ENCODE peak calls at places on chromosomes 3 and 15, in seven cellular contexts. Q is IMR-90, A is K562, Y is A549, C is stomach, L is sigmoid colon, R is uterus. O is an unnamed sample.

GRCh38 chr3:99638244-99638948 is at the start of gene COL8A1:
- DNase-seq in Q (peak), A (no peak), Y (no peak), C (no peak), L (peak), R (peak), O (no peak)

GRCh38 chr15:65632780-65633384 is 11.1 kb downstream of the SLC24A1 start:
- DNase-seq in Q (peak), A (no peak), Y (no peak), C (no peak), L (no peak), R (no peak), O (no peak)

GRCh38 chr3:71026634-71027578 is 556.6 kb downstream of the FOXP1 start:
- DNase-seq in Q (no peak), A (no peak), Y (no peak), C (no peak), L (no peak), R (no peak), O (no peak)

GRCh38 chr3:135895734-135896121 is 69.8 kb upstream of the PPP2R3A start:
- DNase-seq in Q (no peak), A (no peak), Y (no peak), C (no peak), L (no peak), R (no peak), O (no peak)

GRCh38 chr3:152968388-152969024 is 133.6 kb downstream of the P2RY1 start:
- DNase-seq in Q (no peak), A (peak), Y (no peak), C (no peak), L (no peak), R (no peak), O (no peak)

GRCh38 chr3:169449012-169449411 is 214.5 kb downstream of the MECOM start:
- DNase-seq in Q (no peak), A (no peak), Y (no peak), C (no peak), L (no peak), R (no peak), O (no peak)

GRCh38 chr3:127775398-127776109 is 46.8 kb downstream of the MGLL start:
- DNase-seq in Q (peak), A (no peak), Y (no peak), C (no peak), L (peak), R (peak), O (no peak)

GRCh38 chr3:110180733-110181132 is 843.4 kb upstream of the DPPA4 start:
- DNase-seq in Q (peak), A (no peak), Y (no peak), C (no peak), L (peak), R (peak), O (no peak)

GRCh38 chr3:27880969-27881892 is 159.1 kb upstream of the EOMES start:
- DNase-seq in Q (no peak), A (no peak), Y (no peak), C (no peak), L (no peak), R (no peak), O (no peak)

GRCh38 chr15:38670142-38671002 is 105.8 kb upstream of the RASGRP1 start:
- DNase-seq in Q (no peak), A (no peak), Y (no peak), C (no peak), L (no peak), R (no peak), O (no peak)

GRCh38 chr15:33242669-33243191 is 48.2 kb upstream of the FMN1 start:
- DNase-seq in Q (no peak), A (peak), Y (no peak), C (no peak), L (no peak), R (no peak), O (no peak)

GRCh38 chr15:38490231-38490630 is 36.3 kb downstream of the FAM98B start:
- DNase-seq in Q (peak), A (no peak), Y (no peak), C (no peak), L (no peak), R (no peak), O (no peak)

GRCh38 chr3:98754483-98754882 is 8.7 kb upstream of the ST3GAL6 start:
- DNase-seq in Q (no peak), A (no peak), Y (no peak), C (no peak), L (no peak), R (no peak), O (no peak)

GRCh38 chr3:149388001-149388435 is 10.6 kb upstream of the TM4SF1 start:
- DNase-seq in Q (peak), A (no peak), Y (no peak), C (no peak), L (no peak), R (no peak), O (no peak)

GRCh38 chr3:149554826-149555225 is 80.3 kb downstream of the TM4SF4 start:
- DNase-seq in Q (peak), A (no peak), Y (no peak), C (no peak), L (no peak), R (peak), O (no peak)

GRCh38 chr15:66614456-66615174 is 48.8 kb upstream of the LCTL start:
- DNase-seq in Q (no peak), A (no peak), Y (no peak), C (no peak), L (no peak), R (no peak), O (no peak)

GRCh38 chr3:13133011-13133410 is 59.8 kb upstream of the IQSEC1 start:
- DNase-seq in Q (no peak), A (no peak), Y (no peak), C (no peak), L (no peak), R (no peak), O (no peak)

GRCh38 chr3:154307363-154307762 is 16.9 kb downstream of the DHX36 start:
- DNase-seq in Q (no peak), A (no peak), Y (no peak), C (no peak), L (no peak), R (no peak), O (no peak)

GRCh38 chr3:115710799-115711198 is 87.5 kb downstream of the GAP43 start:
- DNase-seq in Q (peak), A (no peak), Y (no peak), C (no peak), L (no peak), R (no peak), O (no peak)

GRCh38 chr3:188152660-188153497 is 1.1 kb upstream of the LPP start:
- DNase-seq in Q (peak), A (no peak), Y (peak), C (peak), L (peak), R (peak), O (no peak)
- TF ChIP-seq POLR2A in Q (peak), A (no peak), Y (no peak), C (no peak), L (no peak), R (no peak), O (no peak)

GRCh38 chr15:52943746-52944145 is 153.6 kb upstream of the ONECUT1 start:
- DNase-seq in Q (no peak), A (no peak), Y (no peak), C (no peak), L (no peak), R (no peak), O (no peak)
- TF ChIP-seq CTCF in Q (no peak), A (no peak), Y (no peak), C (no peak), L (no peak), R (no peak), O (no peak)

GRCh38 chr3:9812870-9813483 is 2.9 kb downstream of the TTLL3 start:
- DNase-seq in Q (no peak), A (no peak), Y (no peak), C (no peak), L (no peak), R (no peak), O (no peak)

GRCh38 chr3:9809615-9810356 is at the start of gene TTLL3:
- DNase-seq in Q (peak), A (peak), Y (peak), C (peak), L (peak), R (peak), O (no peak)

GRCh38 chr3:9810357-9810726 is 280 bp downstream of the TTLL3 start:
- DNase-seq in Q (no peak), A (no peak), Y (no peak), C (no peak), L (no peak), R (no peak), O (no peak)

GRCh38 chr3:9809239-9809614 is 835 bp upstream of the TTLL3 start:
- DNase-seq in Q (no peak), A (no peak), Y (no peak), C (peak), L (no peak), R (no peak), O (no peak)

GRCh38 chr3:9810846-9811245 is 784 bp downstream of the TTLL3 start:
- DNase-seq in Q (no peak), A (no peak), Y (no peak), C (no peak), L (no peak), R (no peak), O (no peak)
- TF ChIP-seq POLR2A in Q (no peak), A (peak), Y (no peak), C (no peak), L (no peak), R (no peak), O (no peak)

GRCh38 chr3:138281561-138281960 is 48.1 kb downstream of the NME9 start:
- DNase-seq in Q (no peak), A (no peak), Y (no peak), C (no peak), L (no peak), R (no peak), O (no peak)

GRCh38 chr3:138284079-138284478 is 45.6 kb downstream of the NME9 start:
- DNase-seq in Q (no peak), A (no peak), Y (no peak), C (no peak), L (no peak), R (no peak), O (no peak)

GRCh38 chr3:138282836-138283235 is 46.8 kb downstream of the NME9 start:
- DNase-seq in Q (no peak), A (no peak), Y (no peak), C (no peak), L (no peak), R (no peak), O (no peak)

GRCh38 chr3:138289260-138289659 is 40.4 kb downstream of the NME9 start:
- DNase-seq in Q (no peak), A (no peak), Y (no peak), C (no peak), L (no peak), R (no peak), O (no peak)

GRCh38 chr3:138284957-138285477 is 44.6 kb downstream of the NME9 start:
- DNase-seq in Q (no peak), A (no peak), Y (no peak), C (no peak), L (no peak), R (no peak), O (no peak)
- TF ChIP-seq CTCF in Q (peak), A (no peak), Y (no peak), C (no peak), L (no peak), R (no peak), O (no peak)

DNA sequence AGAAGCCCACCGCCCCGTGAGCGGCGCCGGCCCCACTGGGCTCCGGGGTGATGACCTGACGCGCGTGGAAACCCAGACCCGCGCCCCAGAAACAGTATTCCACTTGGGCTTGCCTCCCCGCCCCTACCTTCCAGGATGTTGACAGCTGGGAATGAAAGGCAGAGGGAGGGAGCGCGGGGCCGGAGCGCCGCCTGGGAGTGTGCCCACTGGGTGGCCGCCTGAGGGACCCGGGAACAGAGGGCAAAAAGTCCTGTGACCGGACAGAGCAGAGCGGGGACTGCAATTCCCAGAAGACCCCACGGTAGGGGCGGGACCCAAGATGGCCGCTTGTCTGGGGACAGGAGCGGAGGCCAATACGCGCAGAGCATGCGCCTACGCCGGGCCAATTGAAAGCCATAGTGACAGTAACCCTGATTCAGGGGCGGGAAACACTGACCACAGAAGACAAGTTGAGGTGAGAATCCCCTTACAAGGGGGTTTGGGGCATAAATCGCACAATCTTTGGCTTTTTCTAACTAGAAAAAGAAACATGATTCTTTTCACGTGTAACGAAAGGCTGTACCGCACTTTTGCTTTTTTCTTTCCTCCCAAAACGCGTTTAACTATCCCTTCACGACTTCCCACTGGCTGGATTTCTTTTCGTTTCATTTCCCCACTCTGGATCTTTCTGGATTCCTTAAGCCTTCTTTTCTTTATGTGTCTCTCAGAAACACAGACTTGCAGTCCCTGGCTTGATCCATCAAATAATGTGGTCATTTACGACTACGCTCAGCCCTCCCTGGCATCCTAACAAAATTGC is at the start of gene FHIT:
- DNase-seq in Q (peak), A (peak), Y (peak), C (peak), L (peak), R (peak), O (peak)
- TF ChIP-seq POLR2A in Q (no peak), A (peak), Y (no peak), C (no peak), L (no peak), R (no peak), O (no peak)

DNA sequence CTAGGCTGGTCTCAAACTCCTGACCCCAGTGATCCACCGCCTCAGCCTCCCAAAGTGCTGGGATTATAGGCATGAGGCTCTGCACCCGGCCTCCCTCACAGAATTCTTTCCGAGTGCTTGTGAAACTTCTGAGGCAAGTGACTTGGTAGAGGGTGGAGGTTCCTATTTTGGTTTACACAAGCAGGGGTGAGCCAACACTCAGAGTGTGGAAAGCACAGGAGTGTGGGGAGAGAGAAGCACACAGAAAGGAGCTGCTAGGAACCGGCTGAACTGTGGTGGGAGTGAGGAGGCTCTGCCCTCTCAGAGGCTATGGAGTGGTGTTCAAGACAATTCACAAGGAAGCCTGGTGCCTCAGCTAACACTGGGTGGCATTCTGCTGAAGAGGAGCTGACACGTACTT is 7.7 kb downstream of the CAPN3 start:
- DNase-seq in Q (no peak), A (no peak), Y (no peak), C (no peak), L (no peak), R (no peak), O (no peak)
- TF ChIP-seq CTCF in Q (no peak), A (no peak), Y (no peak), C (no peak), L (no peak), R (no peak), O (no peak)

DNA sequence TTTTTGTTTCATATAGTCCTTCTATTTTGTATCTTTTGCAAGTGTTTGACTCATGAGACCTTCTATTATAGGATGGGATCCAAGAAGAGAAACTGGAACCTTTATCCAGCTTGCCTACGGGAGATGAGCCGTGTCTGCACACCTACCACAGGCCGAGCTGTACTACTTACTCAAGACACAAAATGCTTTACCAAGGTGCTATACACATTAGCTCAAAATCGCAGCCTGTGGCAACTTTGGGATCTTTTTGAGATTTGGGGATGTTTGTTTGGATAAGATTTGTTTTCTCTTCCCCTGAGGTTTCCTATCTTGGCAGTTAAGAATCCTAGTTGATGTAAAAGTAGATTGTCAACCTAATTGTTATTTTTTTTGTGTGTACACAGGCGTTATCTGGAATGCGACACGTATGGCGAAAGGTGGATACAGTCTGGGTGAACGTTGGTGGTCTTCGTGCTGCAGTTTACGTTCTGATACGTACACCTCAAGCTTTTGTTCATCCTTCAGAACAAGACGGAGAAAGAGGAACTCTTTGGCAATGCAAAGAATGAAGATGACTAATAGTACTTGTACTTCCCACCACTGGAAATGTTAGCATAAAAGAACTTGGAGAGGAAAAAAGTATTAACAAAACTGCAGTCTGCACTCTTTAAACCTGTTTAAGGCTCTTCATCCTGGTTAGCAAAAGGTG is 13.1 kb upstream of the SETD5 start:
- DNase-seq in Q (peak), A (no peak), Y (no peak), C (no peak), L (no peak), R (no peak), O (no peak)
- TF ChIP-seq POLR2A in Q (no peak), A (no peak), Y (no peak), C (no peak), L (no peak), R (no peak), O (no peak)

GRCh38 chr15:77867266-77868047 is 210.1 kb downstream of the TBC1D2B start:
- DNase-seq in Q (no peak), A (no peak), Y (no peak), C (no peak), L (peak), R (no peak), O (no peak)

GRCh38 chr15:77870195-77871065 is 207.1 kb downstream of the TBC1D2B start:
- DNase-seq in Q (peak), A (peak), Y (peak), C (peak), L (peak), R (peak), O (no peak)

GRCh38 chr15:77869021-77869895 is 208.3 kb downstream of the TBC1D2B start:
- DNase-seq in Q (no peak), A (no peak), Y (no peak), C (no peak), L (peak), R (no peak), O (no peak)

GRCh38 chr15:77874071-77874470 is 203.4 kb downstream of the TBC1D2B start:
- DNase-seq in Q (no peak), A (no peak), Y (no peak), C (no peak), L (no peak), R (no peak), O (no peak)

DNA sequence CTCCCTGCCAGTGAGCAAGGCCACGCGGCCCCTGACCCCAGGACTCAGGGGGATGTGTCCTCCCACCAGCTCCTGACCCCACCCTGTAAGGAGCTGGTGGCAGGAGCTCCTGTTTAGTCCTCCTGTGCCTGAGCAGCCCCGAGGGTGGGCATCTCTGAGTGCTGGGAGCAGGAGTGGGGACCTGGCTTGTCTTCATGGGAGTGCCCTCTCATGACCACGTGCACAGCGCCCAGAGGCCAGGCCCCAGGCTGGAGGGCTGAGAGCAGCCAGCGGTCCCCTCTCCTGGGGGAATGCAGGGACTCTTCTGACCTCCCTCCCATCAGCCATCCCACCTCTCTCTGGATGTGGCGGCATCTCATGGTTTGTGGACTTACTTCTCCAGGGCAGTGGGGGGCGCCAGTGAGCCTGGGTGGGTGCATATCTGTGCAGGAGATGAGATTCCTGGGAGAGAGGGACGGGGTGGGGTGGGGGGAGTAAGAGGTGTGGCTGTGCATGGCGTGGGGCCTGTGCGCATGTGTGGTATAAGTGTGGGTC is 205.6 kb downstream of the TBC1D2B start:
- DNase-seq in Q (no peak), A (peak), Y (no peak), C (no peak), L (no peak), R (no peak), O (no peak)
- TF ChIP-seq CTCF in Q (no peak), A (peak), Y (no peak), C (no peak), L (no peak), R (no peak), O (no peak)

O was measured in vagina.